ENCODE peak calls at places on chromosomes 2 and 18, in seven cellular contexts. A, R, P, W, M, O and I are unnamed samples.
A peak's percentile ranks its signal among the peaks of the same experiment; 100 is the strongest.

GRCh38 chr2:23456881-23457760 is 72.1 kb downstream of the KLHL29 start:
- DNase-seq in O (no peak), R (peak; percentile 84), P (no peak), M (no peak), W (no peak), A (no peak), I (no peak)

GRCh38 chr18:70380915-70381896 is 92.4 kb downstream of the SOCS6 start:
- DNase-seq in M (peak; percentile 10), A (peak; percentile 85), R (no peak), P (peak; percentile 57), O (no peak), W (no peak), I (no peak)

GRCh38 chr18:13381907-13382682 is 163.5 kb downstream of the LDLRAD4 start:
- DNase-seq in R (peak; percentile 78), W (peak; percentile 53), P (peak; percentile 18), M (peak; percentile 82), A (peak; percentile 77), O (peak; percentile 68), I (no peak)

GRCh38 chr2:11784747-11785610 is 38.5 kb downstream of the LPIN1 start:
- DNase-seq in P (peak; percentile 51), R (peak; percentile 82), O (peak; percentile 42), A (no peak), M (peak; percentile 40), W (peak; percentile 67), I (peak; percentile 54)

GRCh38 chr2:217868911-217869334 is 133.9 kb downstream of the TNS1 start:
- DNase-seq in P (no peak), A (no peak), R (peak; percentile 55), W (no peak), O (no peak), M (no peak), I (no peak)

GRCh38 chr2:144165599-144166250 is 354.2 kb downstream of the ZEB2 start:
- DNase-seq in R (no peak), P (no peak), M (no peak), W (no peak), A (no peak), O (no peak), I (no peak)

GRCh38 chr2:74537140-74537539 is 7.4 kb downstream of the HTRA2 start:
- DNase-seq in W (no peak), A (no peak), O (no peak), M (no peak), R (peak; percentile 55), P (no peak), I (no peak)

GRCh38 chr2:68846056-68846455 is 25.1 kb downstream of the BMP10 start:
- DNase-seq in P (no peak), M (no peak), W (no peak), O (no peak), A (no peak), R (peak; percentile 33), I (no peak)

GRCh38 chr18:57113783-57114465 is 33.0 kb upstream of the BOD1L2 start:
- DNase-seq in O (no peak), R (no peak), W (no peak), P (no peak), A (no peak), M (no peak), I (no peak)

GRCh38 chr2:58700621-58701020 is 459.5 kb upstream of the FANCL start:
- DNase-seq in W (no peak), O (no peak), A (no peak), P (no peak), R (no peak), M (no peak), I (no peak)

GRCh38 chr18:8142131-8142711 is 467.0 kb upstream of the RAB12 start:
- DNase-seq in A (no peak), R (peak; percentile 68), W (no peak), P (no peak), M (no peak), O (no peak), I (no peak)

GRCh38 chr2:239313776-239314175 is 87.0 kb downstream of the HDAC4 start:
- DNase-seq in A (peak; percentile 29), R (no peak), O (no peak), P (no peak), W (no peak), M (no peak), I (no peak)

GRCh38 chr18:22324191-22325131 is 93.3 kb downstream of the CTAGE1 start:
- DNase-seq in R (peak; percentile 47), P (peak; percentile 70), M (no peak), A (no peak), W (no peak), O (no peak), I (no peak)

GRCh38 chr2:239934571-239935171 is 90.5 kb downstream of the NDUFA10 start:
- DNase-seq in P (no peak), O (peak; percentile 62), A (peak; percentile 56), R (peak; percentile 65), M (peak; percentile 81), W (peak; percentile 63), I (peak; percentile 41)

GRCh38 chr2:88451647-88452150 is 794 bp downstream of the FOXI3 start:
- DNase-seq in P (no peak), M (peak; percentile 28), R (peak; percentile 15), O (no peak), A (no peak), W (no peak), I (no peak)

GRCh38 chr2:144523606-144524131 is 3.8 kb upstream of the ZEB2 start:
- DNase-seq in P (peak; percentile 46), R (peak; percentile 51), A (no peak), M (no peak), O (no peak), W (no peak), I (no peak)

GRCh38 chr2:112000399-112001135 is 54.5 kb upstream of the TMEM87B start:
- DNase-seq in M (no peak), O (no peak), A (no peak), W (no peak), P (no peak), R (no peak), I (no peak)

GRCh38 chr2:152718909-152719645 is 657 bp downstream of the ARL6IP6 start:
- DNase-seq in W (no peak), A (peak; percentile 77), P (peak; percentile 63), O (no peak), M (peak; percentile 74), R (peak; percentile 64), I (no peak)

GRCh38 chr2:160561551-160562280 is 68.1 kb upstream of the RBMS1 start:
- DNase-seq in M (no peak), W (no peak), A (no peak), O (no peak), P (no peak), R (peak; percentile 55), I (no peak)
- H3K9me3 ChIP-seq in M (no peaks in the 10 kb centered on the region), W (no peaks in the 10 kb centered on the region), A (no peaks in the 10 kb centered on the region), O (no peaks in the 10 kb centered on the region), P (no peaks in the 10 kb centered on the region), R (no peaks in the 10 kb centered on the region), I (no peaks in the 10 kb centered on the region)

GRCh38 chr2:3424171-3424795 is 44.8 kb downstream of the TRAPPC12 start:
- DNase-seq in M (no peak), R (no peak), W (no peak), P (no peak), O (no peak), A (no peak), I (no peak)
- H3K9me3 ChIP-seq in M (no peaks in the 10 kb centered on the region), R (no peaks in the 10 kb centered on the region), W (no peaks in the 10 kb centered on the region), P (no peaks in the 10 kb centered on the region), O (no peaks in the 10 kb centered on the region), A (no peaks in the 10 kb centered on the region), I (no peaks in the 10 kb centered on the region)

DNA sequence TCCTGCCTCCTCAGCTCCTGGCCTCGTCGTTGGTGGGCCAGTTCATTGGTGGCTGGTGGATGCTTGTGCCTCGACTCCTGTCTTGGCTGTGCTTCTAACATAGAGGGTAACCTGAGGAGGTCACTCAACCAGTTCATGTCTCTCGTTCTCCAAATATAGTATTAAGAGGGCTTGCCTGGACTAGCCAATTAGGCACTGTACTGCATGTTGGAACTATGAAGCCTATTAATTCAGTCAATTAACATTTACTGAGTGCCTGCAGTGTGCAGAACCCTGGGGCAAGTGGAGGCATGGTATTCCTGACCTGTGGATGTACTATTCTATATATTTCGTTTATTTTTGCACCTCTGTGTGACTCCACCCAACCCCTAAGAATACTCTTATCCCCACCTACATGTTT is 89.9 kb upstream of the PELI1 start:
- DNase-seq in R (no peak), W (no peak), M (no peak), A (no peak), P (no peak), O (no peak), I (no peak)
- H3K9me3 ChIP-seq in R (no peaks in the 10 kb centered on the region), W (no peaks in the 10 kb centered on the region), M (no peaks in the 10 kb centered on the region), A (no peaks in the 10 kb centered on the region), P (no peaks in the 10 kb centered on the region), O (no peaks in the 10 kb centered on the region), I (no peaks in the 10 kb centered on the region)

GRCh38 chr2:89797320-89798038 is 1106.0 kb downstream of the RPIA start:
- DNase-seq in R (no peak), M (no peak), W (no peak), A (no peak), P (no peak), O (no peak), I (no peak)
- H3K9me3 ChIP-seq in R (peaks cover 20% of the 10 kb centered on the region), M (peaks cover 63% of the 10 kb centered on the region), W (no peaks in the 10 kb centered on the region), A (peaks cover 99% of the 10 kb centered on the region), P (peaks cover 53% of the 10 kb centered on the region), O (peaks cover 75% of the 10 kb centered on the region), I (peaks cover 14% of the 10 kb centered on the region)

DNA sequence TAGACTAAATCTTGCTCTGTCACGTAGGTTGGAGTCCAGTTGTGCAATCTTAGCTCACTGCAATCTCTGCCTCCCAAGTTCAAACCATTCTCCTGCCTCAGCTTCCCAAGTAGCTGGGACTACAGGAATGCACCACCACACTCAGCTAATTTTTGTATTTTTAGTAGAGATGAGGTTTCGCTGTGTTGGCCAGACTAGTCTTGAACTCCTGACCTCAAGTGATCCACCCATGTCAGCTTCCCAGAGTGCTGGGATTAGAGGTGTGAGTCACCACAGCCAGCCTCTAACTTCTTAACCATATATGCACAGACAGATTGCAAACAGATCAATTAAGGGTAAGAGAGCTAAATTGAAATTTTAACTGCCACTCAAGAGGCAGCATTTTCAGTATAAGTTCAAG is 22.1 kb upstream of the CNGA3 start:
- DNase-seq in P (no peak), R (peak; percentile 36), A (no peak), M (no peak), W (no peak), O (no peak), I (no peak)
- H3K9me3 ChIP-seq in P (no peaks in the 10 kb centered on the region), R (no peaks in the 10 kb centered on the region), A (peaks cover 15% of the 10 kb centered on the region), M (peaks cover 16% of the 10 kb centered on the region), W (peaks cover 6% of the 10 kb centered on the region), O (peaks cover 16% of the 10 kb centered on the region), I (no peaks in the 10 kb centered on the region)

DNA sequence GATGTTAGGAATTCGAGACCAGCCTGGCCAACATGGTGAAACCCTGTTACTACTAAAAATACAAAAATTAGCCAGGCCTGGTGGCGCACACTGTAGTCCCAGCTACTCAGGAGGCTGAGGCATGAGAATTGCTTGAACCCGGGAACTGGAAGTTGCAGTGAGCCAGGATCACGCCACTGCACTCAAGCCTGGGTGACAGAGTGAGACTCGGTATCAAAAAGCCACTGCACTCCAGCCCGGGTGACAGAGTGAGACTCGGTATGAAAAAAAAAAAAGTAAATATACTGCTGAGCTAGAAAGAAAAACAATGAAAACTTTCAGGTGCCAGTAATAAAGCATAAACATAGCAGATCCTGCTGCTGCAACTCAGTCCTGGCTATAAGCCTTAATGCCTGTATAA is 73.5 kb downstream of the STRN start:
- DNase-seq in P (no peak), O (no peak), R (no peak), W (no peak), A (no peak), M (no peak), I (no peak)
- H3K9me3 ChIP-seq in P (no peaks in the 10 kb centered on the region), O (no peaks in the 10 kb centered on the region), R (no peaks in the 10 kb centered on the region), W (no peaks in the 10 kb centered on the region), A (no peaks in the 10 kb centered on the region), M (no peaks in the 10 kb centered on the region), I (no peaks in the 10 kb centered on the region)